ENCODE peak calls at places on chromosomes 5 and 9, in nine cellular contexts. K, D, S, P, Q, E, O, M and V are unnamed samples.

GRCh38 chr5:68225188-68225910 is 9.8 kb downstream of the PIK3R1 start:
- DNase-seq in K (no peak), D (peak), S (peak), P (no peak), Q (no peak), E (peak), O (no peak), M (peak), V (no peak)

GRCh38 chr5:157820593-157821252 is 38.2 kb downstream of the CLINT1 start:
- DNase-seq in K (peak), D (peak), S (peak), P (peak), Q (no peak), E (peak), O (no peak), M (no peak), V (peak)

GRCh38 chr5:173302546-173303155 is 25.6 kb downstream of the STC2 start:
- DNase-seq in K (no peak), D (peak), S (no peak), P (no peak), Q (no peak), E (peak), O (no peak), M (no peak), V (no peak)

GRCh38 chr9:84075004-84075403 is 94.4 kb downstream of the RMI1 start:
- DNase-seq in K (no peak), D (no peak), S (no peak), P (no peak), Q (no peak), E (no peak), O (no peak), M (no peak), V (no peak)

GRCh38 chr5:624951-625230 is 12.8 kb downstream of the CEP72 start:
- DNase-seq in K (no peak), D (no peak), S (no peak), P (no peak), Q (no peak), E (no peak), O (no peak), M (no peak), V (no peak)

GRCh38 chr5:34603378-34603777 is 52.8 kb upstream of the RAI14 start:
- DNase-seq in K (no peak), D (no peak), S (no peak), P (no peak), Q (no peak), E (no peak), O (no peak), M (no peak), V (no peak)

GRCh38 chr5:77211013-77211690 is 672 bp downstream of the PDE8B start:
- DNase-seq in K (no peak), D (no peak), S (no peak), P (no peak), Q (no peak), E (no peak), O (no peak), M (peak), V (no peak)

GRCh38 chr5:163759000-163759730 is 253.7 kb downstream of the MAT2B start:
- DNase-seq in K (no peak), D (no peak), S (no peak), P (no peak), Q (no peak), E (no peak), O (no peak), M (no peak), V (no peak)

GRCh38 chr9:127567119-127567897 is 44.8 kb upstream of the STXBP1 start:
- DNase-seq in K (no peak), D (peak), S (peak), P (no peak), Q (no peak), E (no peak), O (no peak), M (peak), V (no peak)

GRCh38 chr9:2267171-2267740 is 252.1 kb downstream of the SMARCA2 start:
- DNase-seq in K (no peak), D (peak), S (no peak), P (no peak), Q (no peak), E (no peak), O (no peak), M (no peak), V (no peak)

GRCh38 chr5:5598547-5599113 is 176.2 kb downstream of the ICE1 start:
- DNase-seq in K (no peak), D (no peak), S (no peak), P (no peak), Q (no peak), E (no peak), O (no peak), M (no peak), V (no peak)

GRCh38 chr5:1324301-1324700 is 20.6 kb downstream of the CLPTM1L start:
- DNase-seq in K (no peak), D (no peak), S (no peak), P (no peak), Q (no peak), E (no peak), O (no peak), M (peak), V (no peak)

GRCh38 chr9:124356745-124357390 is 58.4 kb downstream of the PSMB7 start:
- DNase-seq in K (no peak), D (no peak), S (no peak), P (no peak), Q (no peak), E (no peak), O (no peak), M (no peak), V (no peak)

GRCh38 chr9:116278326-116278725 is 124.7 kb downstream of the PAPPA start:
- DNase-seq in K (no peak), D (peak), S (no peak), P (no peak), Q (no peak), E (no peak), O (no peak), M (no peak), V (no peak)

GRCh38 chr9:83706703-83707517 is 848 bp downstream of the UBQLN1 start:
- DNase-seq in K (peak), D (no peak), S (peak), P (peak), Q (peak), E (no peak), O (no peak), M (peak), V (peak)

GRCh38 chr5:88438006-88438405 is 169.4 kb upstream of the TMEM161B start:
- DNase-seq in K (no peak), D (peak), S (no peak), P (no peak), Q (no peak), E (peak), O (no peak), M (no peak), V (no peak)

GRCh38 chr9:35910613-35911488 is 1.6 kb downstream of the SPAAR start:
- DNase-seq in K (peak), D (peak), S (peak), P (no peak), Q (no peak), E (no peak), O (no peak), M (no peak), V (peak)

GRCh38 chr9:27195191-27195590 is 86.2 kb downstream of the TEK start:
- DNase-seq in K (no peak), D (no peak), S (no peak), P (no peak), Q (no peak), E (no peak), O (no peak), M (no peak), V (no peak)

GRCh38 chr9:89850633-89851325 is 246.0 kb downstream of the GADD45G start:
- DNase-seq in K (no peak), D (peak), S (peak), P (no peak), Q (no peak), E (no peak), O (no peak), M (no peak), V (no peak)

GRCh38 chr9:125126019-125126746 is 17.1 kb downstream of the SCAI start:
- DNase-seq in K (peak), D (peak), S (peak), P (no peak), Q (no peak), E (peak), O (peak), M (peak), V (peak)

GRCh38 chr5:118554991-118555390 is 433.4 kb downstream of the DTWD2 start:
- DNase-seq in K (no peak), D (no peak), S (no peak), P (no peak), Q (no peak), E (no peak), O (no peak), M (no peak), V (no peak)

GRCh38 chr9:130112244-130113151 is 58.8 kb downstream of the GPR107 start:
- DNase-seq in K (no peak), D (peak), S (no peak), P (no peak), Q (no peak), E (no peak), O (no peak), M (no peak), V (no peak)

GRCh38 chr9:98909935-98910334 is 33.8 kb upstream of the COL15A1 start:
- DNase-seq in K (no peak), D (no peak), S (no peak), P (no peak), Q (no peak), E (no peak), O (no peak), M (no peak), V (no peak)

GRCh38 chr9:133950916-133951231 is 41.2 kb downstream of the VAV2 start:
- DNase-seq in K (no peak), D (no peak), S (no peak), P (no peak), Q (no peak), E (no peak), O (no peak), M (no peak), V (no peak)

GRCh38 chr5:148968311-148968710 is 94.6 kb downstream of the SH3TC2 start:
- DNase-seq in K (no peak), D (no peak), S (no peak), P (no peak), Q (no peak), E (no peak), O (no peak), M (no peak), V (no peak)

GRCh38 chr5:64972591-64972990 is 203.9 kb downstream of the CWC27 start:
- DNase-seq in K (no peak), D (no peak), S (no peak), P (no peak), Q (no peak), E (no peak), O (no peak), M (no peak), V (no peak)

GRCh38 chr9:91753711-91754110 is 196.3 kb downstream of the ROR2 start:
- DNase-seq in K (no peak), D (no peak), S (no peak), P (no peak), Q (no peak), E (no peak), O (no peak), M (no peak), V (no peak)

GRCh38 chr9:133137451-133138231 is 16.6 kb upstream of the RALGDS start:
- DNase-seq in K (no peak), D (no peak), S (no peak), P (no peak), Q (no peak), E (no peak), O (no peak), M (no peak), V (no peak)

GRCh38 chr5:168881427-168882149 is 302.4 kb upstream of the PANK3 start:
- DNase-seq in K (peak), D (no peak), S (no peak), P (peak), Q (no peak), E (no peak), O (no peak), M (no peak), V (no peak)

GRCh38 chr9:105360344-105360743 is 87.5 kb upstream of the FSD1L start:
- DNase-seq in K (no peak), D (peak), S (no peak), P (no peak), Q (no peak), E (no peak), O (no peak), M (no peak), V (no peak)
- TF ChIP-seq CTCF in K (no peak), D (no peak), S (no peak), P (no peak), Q (no peak), E (no peak), O (no peak), M (no peak), V (peak)

DNA sequence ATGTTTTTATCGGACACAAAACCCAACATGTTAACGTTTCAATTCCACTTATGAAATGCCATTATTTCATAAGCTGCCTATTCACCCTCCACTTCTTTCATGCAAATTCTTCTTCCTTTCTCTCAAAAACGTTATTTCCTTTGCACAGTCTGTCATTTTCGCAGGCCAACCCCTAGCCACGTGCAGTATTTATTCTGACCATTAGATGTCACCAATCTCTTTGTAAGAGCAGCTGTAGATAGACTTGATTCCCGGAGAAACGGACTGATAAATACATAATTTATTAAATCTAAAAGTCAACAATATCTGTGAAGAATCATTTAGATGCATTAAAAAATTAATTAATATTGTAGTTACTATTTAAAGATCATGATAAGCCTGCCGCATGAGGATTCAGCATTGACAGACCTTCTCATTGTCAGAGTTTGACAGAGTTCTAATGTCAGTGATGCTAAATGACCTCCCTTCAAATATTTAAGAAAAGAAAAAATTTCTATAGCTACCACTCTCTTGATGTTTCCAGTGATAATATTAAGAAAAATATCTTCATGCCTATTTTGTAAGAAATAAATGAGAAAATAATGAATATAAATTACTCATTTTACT is 933.6 kb downstream of the CDH12 start:
- DNase-seq in K (peak), D (peak), S (no peak), P (peak), Q (no peak), E (peak), O (no peak), M (no peak), V (peak)
- TF ChIP-seq CTCF in K (peak), D (peak), S (no peak), P (peak), Q (peak), E (peak), O (no peak), M (no peak), V (peak)

GRCh38 chr5:137737349-137738256 is 1.7 kb upstream of the KLHL3 start:
- DNase-seq in K (peak), D (peak), S (peak), P (no peak), Q (no peak), E (no peak), O (no peak), M (peak), V (no peak)

GRCh38 chr5:137733011-137733410 is 2.9 kb downstream of the KLHL3 start:
- DNase-seq in K (no peak), D (no peak), S (no peak), P (no peak), Q (no peak), E (peak), O (no peak), M (no peak), V (no peak)

GRCh38 chr5:137733922-137734695 is 1.8 kb downstream of the KLHL3 start:
- DNase-seq in K (no peak), D (no peak), S (no peak), P (no peak), Q (no peak), E (no peak), O (no peak), M (no peak), V (no peak)

GRCh38 chr5:137734962-137735530 is 843 bp downstream of the KLHL3 start:
- DNase-seq in K (peak), D (peak), S (peak), P (peak), Q (no peak), E (no peak), O (no peak), M (peak), V (no peak)

GRCh38 chr5:137735531-137736284 is at the start of gene KLHL3:
- DNase-seq in K (peak), D (peak), S (peak), P (peak), Q (no peak), E (peak), O (no peak), M (peak), V (peak)
- TF ChIP-seq CTCF in K (peak), D (no peak), S (no peak), P (peak), Q (peak), E (peak), O (no peak), M (no peak), V (peak)

GRCh38 chr5:131114754-131115153 is 50.3 kb downstream of the HINT1 start:
- DNase-seq in K (no peak), D (no peak), S (peak), P (no peak), Q (no peak), E (no peak), O (no peak), M (no peak), V (no peak)

GRCh38 chr5:131112424-131112823 is 52.6 kb downstream of the HINT1 start:
- DNase-seq in K (no peak), D (no peak), S (no peak), P (no peak), Q (no peak), E (no peak), O (no peak), M (no peak), V (no peak)

GRCh38 chr5:131107128-131107527 is 57.9 kb downstream of the HINT1 start:
- DNase-seq in K (no peak), D (no peak), S (no peak), P (no peak), Q (no peak), E (no peak), O (no peak), M (no peak), V (no peak)

GRCh38 chr5:131110256-131110594 is 54.8 kb downstream of the HINT1 start:
- DNase-seq in K (no peak), D (no peak), S (no peak), P (no peak), Q (no peak), E (no peak), O (no peak), M (no peak), V (no peak)

GRCh38 chr5:131109540-131110255 is 55.4 kb downstream of the HINT1 start:
- DNase-seq in K (peak), D (peak), S (peak), P (peak), Q (no peak), E (no peak), O (no peak), M (no peak), V (peak)
- TF ChIP-seq CTCF in K (peak), D (peak), S (peak), P (peak), Q (peak), E (peak), O (peak), M (peak), V (peak)

GRCh38 chr5:176609724-176610429 is at the start of gene GPRIN1:
- DNase-seq in K (peak), D (peak), S (peak), P (peak), Q (peak), E (no peak), O (no peak), M (no peak), V (peak)
- TF ChIP-seq CTCF in K (peak), D (peak), S (no peak), P (peak), Q (peak), E (no peak), O (no peak), M (no peak), V (peak)

DNA sequence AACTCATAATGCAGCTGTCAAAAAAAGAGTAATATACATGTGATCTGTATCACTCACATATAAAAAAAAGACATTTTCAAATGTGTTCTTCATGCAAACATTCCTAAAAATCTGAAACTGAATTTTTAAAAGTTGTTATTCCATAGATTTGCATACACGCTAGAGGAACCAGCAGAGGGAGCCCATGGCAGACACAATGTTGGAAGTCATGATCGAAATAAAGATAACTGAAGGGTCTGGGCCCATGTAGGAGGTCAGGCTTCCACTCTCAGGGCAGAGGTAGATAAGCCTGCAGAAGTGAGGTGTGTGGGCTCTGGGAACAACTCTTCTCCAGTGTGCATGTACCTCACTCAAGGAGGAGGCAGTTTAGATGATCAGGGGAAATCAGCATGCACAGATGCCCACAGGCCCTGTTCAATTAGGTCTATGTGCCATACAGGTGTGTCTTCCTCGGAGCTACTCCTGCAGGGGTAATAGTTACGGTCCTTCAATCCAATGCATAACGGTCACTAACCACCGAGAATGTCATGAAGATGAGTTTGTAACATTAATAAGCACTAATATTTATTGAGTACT is 208.6 kb downstream of the EPB41L4A start:
- DNase-seq in K (peak), D (peak), S (peak), P (peak), Q (no peak), E (peak), O (no peak), M (no peak), V (no peak)
- TF ChIP-seq CTCF in K (peak), D (peak), S (peak), P (peak), Q (peak), E (peak), O (no peak), M (peak), V (peak)

DNA sequence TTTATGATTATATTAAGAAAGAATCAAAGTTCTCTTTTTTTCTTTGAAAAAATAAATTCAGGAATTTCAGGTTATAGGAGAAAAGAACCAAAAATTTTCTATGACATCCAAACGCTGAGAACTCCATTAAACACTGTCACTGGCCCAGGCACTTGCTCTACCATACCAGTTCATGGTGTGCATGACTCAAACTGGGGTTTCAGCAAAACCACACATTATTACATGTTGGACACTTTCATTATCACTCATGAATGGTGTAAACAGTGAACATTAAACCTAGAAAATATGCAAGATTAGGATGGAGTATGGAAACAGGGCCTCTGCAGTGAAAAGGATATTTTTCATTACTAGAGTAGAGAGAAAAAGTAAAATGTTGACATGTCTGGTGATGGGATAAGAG is 369.9 kb upstream of the FAM174A start:
- DNase-seq in K (peak), D (no peak), S (no peak), P (no peak), Q (no peak), E (no peak), O (no peak), M (no peak), V (peak)
- TF ChIP-seq CTCF in K (no peak), D (no peak), S (no peak), P (no peak), Q (no peak), E (no peak), O (no peak), M (no peak), V (no peak)